ENCODE peak calls at places on chromosome 19, in four cellular contexts. N, T, O and H are unnamed samples.

GRCh38 chr19:12723383-12723642 is 419 bp downstream of the TNPO2 start:
- DNase-seq in N (no peak), T (no peak), O (no peak), H (no peak)

GRCh38 chr19:51367565-51368365 is 1.0 kb downstream of the CLDND2 start:
- DNase-seq in N (peak), T (peak), O (peak), H (peak)

GRCh38 chr19:2917275-2918184 is 16.8 kb downstream of the ZNF57 start:
- DNase-seq in N (peak), T (no peak), O (no peak), H (no peak)

GRCh38 chr19:5718579-5719273 is 1.2 kb downstream of the LONP1 start:
- DNase-seq in N (no peak), T (no peak), O (peak), H (no peak)

GRCh38 chr19:15962319-15962718 is 13.5 kb downstream of the OR10H4 start:
- DNase-seq in N (no peak), T (no peak), O (no peak), H (no peak)

GRCh38 chr19:53903055-53903680 is 5.9 kb upstream of the CACNG7 start:
- DNase-seq in N (no peak), T (no peak), O (peak), H (no peak)

GRCh38 chr19:22426901-22427300 is 4.8 kb upstream of the ZNF98 start:
- DNase-seq in N (no peak), T (no peak), O (no peak), H (no peak)

GRCh38 chr19:13621413-13621812 is 115.1 kb upstream of the CACNA1A start:
- DNase-seq in N (no peak), T (no peak), O (peak), H (no peak)

GRCh38 chr19:44356383-44357111 is at the start of gene ZNF112:
- DNase-seq in N (peak), T (peak), O (peak), H (peak)

GRCh38 chr19:21321134-21321533 is 8.1 kb downstream of the ZNF708 start:
- DNase-seq in N (no peak), T (no peak), O (no peak), H (no peak)

GRCh38 chr19:55487884-55488687 is at the start of gene SSC5D:
- DNase-seq in N (no peak), T (no peak), O (no peak), H (peak)

GRCh38 chr19:13132471-13133166 is 14.6 kb downstream of the NACC1 start:
- DNase-seq in N (no peak), T (no peak), O (no peak), H (no peak)

GRCh38 chr19:34642241-34642640 is 34.7 kb downstream of the SCGB2B2 start:
- DNase-seq in N (no peak), T (no peak), O (no peak), H (no peak)

GRCh38 chr19:50893047-50893737 is 18.0 kb downstream of the KLK4 start:
- DNase-seq in N (no peak), T (no peak), O (peak), H (no peak)

GRCh38 chr19:41309225-41310030 is 544 bp upstream of the CCDC97 start:
- DNase-seq in N (no peak), T (no peak), O (no peak), H (no peak)

GRCh38 chr19:6448045-6448444 is 11.5 kb downstream of the SLC25A23 start:
- DNase-seq in N (no peak), T (no peak), O (no peak), H (no peak)

GRCh38 chr19:43315851-43316250 is 37.6 kb upstream of the CD177 start:
- DNase-seq in N (no peak), T (no peak), O (no peak), H (no peak)

GRCh38 chr19:1386945-1387683 is 3.4 kb downstream of the NDUFS7 start:
- DNase-seq in N (no peak), T (no peak), O (no peak), H (no peak)

GRCh38 chr19:46859637-46860124 is 1.1 kb upstream of the ARHGAP35 start:
- DNase-seq in N (peak), T (peak), O (peak), H (peak)
- H3K4me3 ChIP-seq in N (no peak), T (peak), O (peak), H (no peak)

GRCh38 chr19:19663292-19664120 is at the start of gene ATP13A1:
- DNase-seq in N (peak), T (peak), O (peak), H (peak)

GRCh38 chr19:19661675-19662251 is 1.7 kb downstream of the ATP13A1 start:
- DNase-seq in N (no peak), T (no peak), O (no peak), H (no peak)

GRCh38 chr19:19662344-19662743 is 1.1 kb downstream of the ATP13A1 start:
- DNase-seq in N (no peak), T (no peak), O (no peak), H (no peak)

GRCh38 chr19:19661141-19661674 is 2.3 kb downstream of the ATP13A1 start:
- DNase-seq in N (no peak), T (no peak), O (no peak), H (no peak)

GRCh38 chr19:19662866-19663291 is 597 bp downstream of the ATP13A1 start:
- DNase-seq in N (no peak), T (no peak), O (no peak), H (no peak)
- H3K4me3 ChIP-seq in N (peak), T (peak), O (peak), H (peak)

DNA sequence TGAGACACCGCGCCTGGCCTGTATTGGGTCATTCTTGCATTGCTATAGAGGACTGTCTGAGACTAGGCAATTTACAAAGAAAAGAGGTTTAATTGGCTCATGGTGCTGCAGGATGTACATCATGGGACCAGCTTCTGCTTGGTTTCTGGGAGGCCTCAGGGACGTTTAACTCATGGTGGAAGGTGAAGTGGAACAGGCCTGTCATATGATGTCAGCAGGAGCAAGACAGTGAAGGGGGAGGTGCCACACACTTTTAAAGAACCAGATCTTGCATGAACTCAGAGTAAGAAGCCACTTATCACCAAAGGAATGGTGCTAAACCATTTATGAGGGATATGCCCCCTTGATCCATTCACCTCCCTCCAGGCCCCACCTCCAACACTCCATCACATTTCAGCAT is 18.7 kb downstream of the CARD8 start:
- DNase-seq in N (no peak), T (no peak), O (no peak), H (no peak)
- H3K4me3 ChIP-seq in N (no peak), T (no peak), O (no peak), H (no peak)

GRCh38 chr19:18859676-18860301 is 28.0 kb downstream of the UPF1 start:
- DNase-seq in N (no peak), T (no peak), O (no peak), H (no peak)
- H3K4me3 ChIP-seq in N (no peak), T (no peak), O (no peak), H (no peak)

DNA sequence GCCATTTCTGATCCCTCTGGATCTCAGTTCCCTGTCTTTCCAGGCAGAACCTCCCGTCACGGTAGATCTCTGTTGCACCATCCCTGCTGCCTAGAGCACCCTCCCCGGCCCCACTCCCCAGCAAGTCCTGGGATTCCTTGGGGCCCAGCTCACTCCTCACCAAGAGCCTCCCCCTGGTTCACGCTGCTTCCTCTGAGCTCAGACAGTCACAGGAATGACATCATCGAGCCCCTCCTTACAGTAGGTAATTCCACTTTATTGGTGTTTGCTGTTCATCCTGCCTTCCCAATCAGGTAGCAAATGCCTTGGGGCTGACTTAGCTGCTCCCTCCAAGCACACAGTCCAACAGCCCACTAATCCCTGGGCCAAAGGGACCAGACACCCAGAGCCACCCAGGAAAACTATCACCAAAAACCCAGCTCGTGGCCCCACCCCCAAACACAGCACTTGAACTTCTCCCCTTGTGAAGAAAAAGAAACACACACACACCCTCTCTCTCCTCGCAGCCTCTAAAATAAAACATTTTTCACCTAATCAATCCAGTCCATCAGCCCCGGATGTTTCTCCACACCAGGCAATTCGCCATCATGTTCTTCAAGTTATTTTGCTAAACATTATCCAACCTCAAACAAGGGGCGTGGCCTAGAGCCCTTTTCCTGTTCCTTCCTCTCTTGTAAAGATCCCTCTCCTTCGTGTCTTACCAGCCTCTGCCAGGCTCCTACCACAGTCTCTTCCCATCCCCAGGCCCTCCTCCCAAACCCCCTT is 2.5 kb downstream of the NAPA start:
- DNase-seq in N (peak), T (peak), O (peak), H (peak)
- H3K4me3 ChIP-seq in N (no peak), T (peak), O (peak), H (peak)

GRCh38 chr19:4323692-4324091 is 14.9 kb downstream of the STAP2 start:
- DNase-seq in N (no peak), T (no peak), O (no peak), H (no peak)
- H3K4me3 ChIP-seq in N (no peak), T (no peak), O (no peak), H (no peak)